ENCODE peak calls at places on chromosome 17, in six cellular contexts. W is small intestine, C is LoVo, A is kidney glomerular epithelial cell, F is choroid plexus epithelial cell, P is BJ. X is an unnamed sample.

GRCh38 chr17:72212041-72212440 is 91.2 kb downstream of the SOX9 start:
- DNase-seq in F (no peak), W (no peak), P (no peak), C (no peak), A (no peak), X (no peak)

GRCh38 chr17:68800731-68801130 is 154.5 kb downstream of the ABCA8 start:
- DNase-seq in P (no peak), W (no peak), A (no peak), F (peak), C (no peak), X (no peak)

GRCh38 chr17:21357696-21358095 is 18.5 kb upstream of the KCNJ12 start:
- DNase-seq in C (no peak), P (no peak), W (no peak), A (no peak), F (no peak), X (no peak)

GRCh38 chr17:39231587-39232551 is 6.1 kb upstream of the STAC2 start:
- DNase-seq in C (no peak), A (no peak), F (peak), P (no peak), W (no peak), X (no peak)

GRCh38 chr17:38444151-38444550 is 15.9 kb downstream of the ARHGAP23 start:
- DNase-seq in C (peak), P (no peak), F (peak), A (peak), W (peak), X (no peak)

GRCh38 chr17:40025991-40026815 is 11.0 kb downstream of the CSF3 start:
- DNase-seq in F (peak), C (peak), A (no peak), W (no peak), P (no peak), X (no peak)

GRCh38 chr17:28112199-28112995 is 69.9 kb downstream of the NLK start:
- DNase-seq in P (peak), C (no peak), A (no peak), W (no peak), F (peak), X (no peak)

GRCh38 chr17:83106036-83106577 is 26.7 kb downstream of the METRNL start:
- DNase-seq in A (no peak), F (no peak), W (no peak), C (no peak), P (no peak), X (no peak)

GRCh38 chr17:61997649-61998048 is 67.4 kb downstream of the MED13 start:
- DNase-seq in P (peak), A (peak), C (no peak), W (no peak), F (peak), X (no peak)

GRCh38 chr17:44928136-44928535 is 12.8 kb upstream of the GFAP start:
- DNase-seq in P (no peak), W (no peak), A (no peak), F (no peak), C (no peak), X (no peak)

GRCh38 chr17:78284146-78284545 is 52.7 kb downstream of the TMEM235 start:
- DNase-seq in C (no peak), W (no peak), A (no peak), P (no peak), F (peak), X (no peak)

GRCh38 chr17:67575325-67575724 is 142.4 kb upstream of the NOL11 start:
- DNase-seq in P (no peak), C (no peak), W (peak), A (peak), F (no peak), X (no peak)

GRCh38 chr17:76962858-76963257 is 94.7 kb downstream of the MGAT5B start:
- DNase-seq in P (no peak), F (no peak), W (no peak), C (no peak), A (no peak), X (no peak)

GRCh38 chr17:970388-970768 is 9.2 kb downstream of the NXN start:
- DNase-seq in C (no peak), W (no peak), A (no peak), F (no peak), P (no peak), X (no peak)

GRCh38 chr17:17545031-17545820 is 46.3 kb downstream of the PEMT start:
- DNase-seq in F (peak), C (no peak), P (no peak), W (no peak), A (no peak), X (no peak)

GRCh38 chr17:27947005-27947406 is 53.8 kb upstream of the LYRM9 start:
- DNase-seq in A (no peak), C (no peak), P (no peak), F (no peak), W (no peak), X (no peak)

GRCh38 chr17:78105551-78105950 is 23.0 kb downstream of the TMC6 start:
- DNase-seq in F (peak), C (no peak), A (no peak), W (no peak), P (no peak), X (no peak)

GRCh38 chr17:1435326-1435725 is 20.7 kb downstream of the CRK start:
- DNase-seq in A (no peak), C (no peak), P (no peak), W (no peak), F (no peak), X (no peak)

GRCh38 chr17:27209316-27209715 is 84.6 kb upstream of the WSB1 start:
- DNase-seq in W (no peak), F (no peak), A (no peak), C (no peak), P (no peak), X (no peak)

GRCh38 chr17:11334493-11334892 is 93.5 kb downstream of the SHISA6 start:
- DNase-seq in C (no peak), W (no peak), A (no peak), F (no peak), P (no peak), X (no peak)

GRCh38 chr17:78383725-78384471 is 5.4 kb downstream of the PGS1 start:
- DNase-seq in F (peak), A (no peak), W (no peak), C (no peak), P (peak), X (no peak)

GRCh38 chr17:45438931-45439610 is 6.4 kb upstream of the ARHGAP27 start:
- DNase-seq in W (no peak), C (no peak), F (no peak), A (no peak), P (no peak), X (no peak)

X was measured in H1.